ENCODE peak calls at places on chromosomes 4 and X, in six cellular contexts. K is cardiac muscle cell, Z is colonic mucosa, T is hypothalamus, P is globus pallidus, H is type B pancreatic cell. R is an unnamed sample.

GRCh38 chrX:103170216-103170615 is 44.7 kb upstream of the BEX4 start:
- DNase-seq in K (no peak), Z (no peak), T (no peak), P (no peak), H (no peak), R (no peak)

GRCh38 chrX:109843963-109844751 is 111.1 kb upstream of the ACSL4 start:
- DNase-seq in K (peak), Z (no peak), T (no peak), P (peak), H (no peak), R (no peak)

GRCh38 chr4:98181815-98182214 is 38.5 kb upstream of the STPG2 start:
- DNase-seq in K (peak), Z (no peak), T (no peak), P (no peak), H (no peak), R (peak)

GRCh38 chr4:48269861-48270515 is 350 bp upstream of the TEC start:
- DNase-seq in K (peak), Z (peak), T (peak), P (peak), H (peak), R (peak)

GRCh38 chr4:15238720-15239119 is 189.1 kb upstream of the C1QTNF7 start:
- DNase-seq in K (peak), Z (no peak), T (no peak), P (peak), H (no peak), R (peak)

GRCh38 chrX:56233682-56234081 is 1.5 kb downstream of the KLF8 start:
- DNase-seq in K (peak), Z (peak), T (no peak), P (no peak), H (no peak), R (no peak)

GRCh38 chr4:115275615-115276014 is 162.2 kb upstream of the NDST4 start:
- DNase-seq in K (no peak), Z (no peak), T (no peak), P (peak), H (no peak), R (no peak)

GRCh38 chr4:110533940-110534339 is 58.0 kb downstream of the ENPEP start:
- DNase-seq in K (no peak), Z (no peak), T (no peak), P (no peak), H (no peak), R (peak)

GRCh38 chr4:124806403-124806802 is 93.9 kb upstream of the ANKRD50 start:
- DNase-seq in K (no peak), Z (no peak), T (no peak), P (no peak), H (no peak), R (peak)

GRCh38 chrX:70478521-70478920 is 33.9 kb downstream of the DLG3 start:
- DNase-seq in K (no peak), Z (no peak), T (no peak), P (no peak), H (no peak), R (no peak)